ENCODE peak calls at places on chromosomes 13 and 19, in seven cellular contexts. One of them, this sample, is unnamed.

GRCh38 chr13:81760316-81760715 is 1419.4 kb upstream of the SPRY2 start:
- DNase-seq in foreskin fibroblast: no peak
- DNase-seq in AG09309: no peak
- DNase-seq in tibial artery: no peak
- DNase-seq in astrocyte of the spinal cord: no peak
- DNase-seq in adrenal gland: no peak
- DNase-seq in cardiac muscle cell: no peak
- DNase-seq in this sample: no peak

GRCh38 chr13:106063591-106064308 is 471.7 kb downstream of the EFNB2 start:
- DNase-seq in astrocyte of the spinal cord: peak
- DNase-seq in foreskin fibroblast: peak
- DNase-seq in AG09309: peak
- DNase-seq in tibial artery: no peak
- DNase-seq in cardiac muscle cell: peak
- DNase-seq in adrenal gland: no peak
- DNase-seq in this sample: no peak

GRCh38 chr19:11964858-11965645 is at the start of gene ZNF763:
- DNase-seq in foreskin fibroblast: peak
- DNase-seq in tibial artery: peak
- DNase-seq in adrenal gland: peak
- DNase-seq in cardiac muscle cell: peak
- DNase-seq in astrocyte of the spinal cord: peak
- DNase-seq in AG09309: no peak
- DNase-seq in this sample: no peak

GRCh38 chr19:58387338-58388174 is 487 bp downstream of the RPS5 start:
- DNase-seq in astrocyte of the spinal cord: no peak
- DNase-seq in adrenal gland: no peak
- DNase-seq in foreskin fibroblast: no peak
- DNase-seq in AG09309: no peak
- DNase-seq in cardiac muscle cell: no peak
- DNase-seq in tibial artery: no peak
- DNase-seq in this sample: no peak

GRCh38 chr19:48196933-48197665 is 26.6 kb downstream of the ZSWIM9 start:
- DNase-seq in cardiac muscle cell: peak
- DNase-seq in AG09309: no peak
- DNase-seq in tibial artery: no peak
- DNase-seq in astrocyte of the spinal cord: no peak
- DNase-seq in adrenal gland: no peak
- DNase-seq in foreskin fibroblast: no peak
- DNase-seq in this sample: no peak

GRCh38 chr13:71880753-71881541 is 13.9 kb upstream of the DACH1 start:
- DNase-seq in foreskin fibroblast: no peak
- DNase-seq in tibial artery: no peak
- DNase-seq in cardiac muscle cell: peak
- DNase-seq in adrenal gland: no peak
- DNase-seq in AG09309: no peak
- DNase-seq in astrocyte of the spinal cord: peak
- DNase-seq in this sample: no peak

GRCh38 chr13:99313473-99313872 is 6.3 kb upstream of the GPR183 start:
- DNase-seq in cardiac muscle cell: peak
- DNase-seq in tibial artery: no peak
- DNase-seq in adrenal gland: no peak
- DNase-seq in astrocyte of the spinal cord: no peak
- DNase-seq in AG09309: no peak
- DNase-seq in foreskin fibroblast: no peak
- DNase-seq in this sample: no peak

GRCh38 chr13:60139272-60139671 is 24.5 kb downstream of the DIAPH3 start:
- DNase-seq in tibial artery: no peak
- DNase-seq in foreskin fibroblast: peak
- DNase-seq in astrocyte of the spinal cord: peak
- DNase-seq in AG09309: no peak
- DNase-seq in adrenal gland: no peak
- DNase-seq in cardiac muscle cell: no peak
- DNase-seq in this sample: no peak

GRCh38 chr19:57088125-57088524 is 31.7 kb upstream of the USP29 start:
- DNase-seq in adrenal gland: no peak
- DNase-seq in foreskin fibroblast: no peak
- DNase-seq in cardiac muscle cell: no peak
- DNase-seq in tibial artery: no peak
- DNase-seq in AG09309: no peak
- DNase-seq in astrocyte of the spinal cord: no peak
- DNase-seq in this sample: no peak

GRCh38 chr13:49635599-49636433 is 7.5 kb downstream of the ARL11 start:
- DNase-seq in cardiac muscle cell: peak
- DNase-seq in tibial artery: no peak
- DNase-seq in astrocyte of the spinal cord: peak
- DNase-seq in foreskin fibroblast: no peak
- DNase-seq in AG09309: no peak
- DNase-seq in adrenal gland: no peak
- DNase-seq in this sample: no peak

GRCh38 chr13:48123827-48124226 is 28.9 kb upstream of the MED4 start:
- DNase-seq in astrocyte of the spinal cord: no peak
- DNase-seq in foreskin fibroblast: no peak
- DNase-seq in AG09309: no peak
- DNase-seq in cardiac muscle cell: no peak
- DNase-seq in adrenal gland: no peak
- DNase-seq in tibial artery: no peak
- DNase-seq in this sample: no peak

GRCh38 chr13:30976041-30976440 is 43.6 kb downstream of the TEX26 start:
- DNase-seq in astrocyte of the spinal cord: peak
- DNase-seq in AG09309: no peak
- DNase-seq in tibial artery: no peak
- DNase-seq in foreskin fibroblast: no peak
- DNase-seq in cardiac muscle cell: no peak
- DNase-seq in adrenal gland: no peak
- DNase-seq in this sample: no peak

GRCh38 chr13:114067381-114067885 is 65.0 kb downstream of the RASA3 start:
- DNase-seq in adrenal gland: no peak
- DNase-seq in cardiac muscle cell: peak
- DNase-seq in foreskin fibroblast: peak
- DNase-seq in tibial artery: no peak
- DNase-seq in astrocyte of the spinal cord: peak
- DNase-seq in AG09309: no peak
- DNase-seq in this sample: no peak

GRCh38 chr13:66689037-66689619 is 541.0 kb downstream of the PCDH9 start:
- DNase-seq in adrenal gland: no peak
- DNase-seq in tibial artery: no peak
- DNase-seq in astrocyte of the spinal cord: peak
- DNase-seq in cardiac muscle cell: peak
- DNase-seq in AG09309: no peak
- DNase-seq in foreskin fibroblast: no peak
- DNase-seq in this sample: no peak

GRCh38 chr19:18062043-18062442 is 24.7 kb downstream of the IL12RB1 start:
- DNase-seq in astrocyte of the spinal cord: no peak
- DNase-seq in tibial artery: no peak
- DNase-seq in adrenal gland: no peak
- DNase-seq in foreskin fibroblast: no peak
- DNase-seq in cardiac muscle cell: no peak
- DNase-seq in AG09309: no peak
- DNase-seq in this sample: no peak

GRCh38 chr13:79810671-79811070 is 329.7 kb downstream of the NDFIP2 start:
- DNase-seq in AG09309: peak
- DNase-seq in adrenal gland: no peak
- DNase-seq in foreskin fibroblast: peak
- DNase-seq in tibial artery: no peak
- DNase-seq in astrocyte of the spinal cord: peak
- DNase-seq in cardiac muscle cell: peak
- DNase-seq in this sample: peak

GRCh38 chr19:13401388-13401787 is 104.9 kb downstream of the CACNA1A start:
- DNase-seq in tibial artery: no peak
- DNase-seq in adrenal gland: no peak
- DNase-seq in astrocyte of the spinal cord: peak
- DNase-seq in foreskin fibroblast: peak
- DNase-seq in AG09309: no peak
- DNase-seq in cardiac muscle cell: peak
- DNase-seq in this sample: no peak

GRCh38 chr19:47020132-47020805 is 632 bp downstream of the NPAS1 start:
- DNase-seq in tibial artery: no peak
- DNase-seq in foreskin fibroblast: no peak
- DNase-seq in astrocyte of the spinal cord: no peak
- DNase-seq in cardiac muscle cell: no peak
- DNase-seq in adrenal gland: no peak
- DNase-seq in AG09309: no peak
- DNase-seq in this sample: no peak

GRCh38 chr13:106532111-106532929 is 3.1 kb downstream of the EFNB2 start:
- DNase-seq in cardiac muscle cell: peak
- DNase-seq in astrocyte of the spinal cord: peak
- DNase-seq in AG09309: no peak
- DNase-seq in foreskin fibroblast: no peak
- DNase-seq in tibial artery: no peak
- DNase-seq in adrenal gland: peak
- DNase-seq in this sample: no peak

GRCh38 chr19:2811735-2812413 is 7.8 kb upstream of the ZNF554 start:
- DNase-seq in adrenal gland: no peak
- DNase-seq in tibial artery: no peak
- DNase-seq in cardiac muscle cell: no peak
- DNase-seq in foreskin fibroblast: no peak
- DNase-seq in astrocyte of the spinal cord: no peak
- DNase-seq in AG09309: no peak
- DNase-seq in this sample: no peak

GRCh38 chr19:10461047-10461949 is 41.0 kb downstream of the PDE4A start:
- DNase-seq in AG09309: no peak
- DNase-seq in adrenal gland: peak
- DNase-seq in astrocyte of the spinal cord: peak
- DNase-seq in cardiac muscle cell: peak
- DNase-seq in foreskin fibroblast: peak
- DNase-seq in tibial artery: peak
- DNase-seq in this sample: peak
- H3K4me3 ChIP-seq in AG09309: no peak
- H3K4me3 ChIP-seq in adrenal gland: no peak
- H3K4me3 ChIP-seq in astrocyte of the spinal cord: peak
- H3K4me3 ChIP-seq in cardiac muscle cell: peak
- H3K4me3 ChIP-seq in foreskin fibroblast: peak
- H3K4me3 ChIP-seq in tibial artery: peak
- H3K4me3 ChIP-seq in this sample: peak

GRCh38 chr13:89567025-89567424 is 1780.5 kb upstream of the MIR17HG start:
- DNase-seq in AG09309: no peak
- DNase-seq in foreskin fibroblast: no peak
- DNase-seq in adrenal gland: no peak
- DNase-seq in tibial artery: no peak
- DNase-seq in cardiac muscle cell: no peak
- DNase-seq in astrocyte of the spinal cord: no peak
- DNase-seq in this sample: no peak

GRCh38 chr13:89565711-89566110 is 1781.8 kb upstream of the MIR17HG start:
- DNase-seq in foreskin fibroblast: no peak
- DNase-seq in adrenal gland: no peak
- DNase-seq in cardiac muscle cell: no peak
- DNase-seq in AG09309: no peak
- DNase-seq in tibial artery: no peak
- DNase-seq in astrocyte of the spinal cord: no peak
- DNase-seq in this sample: peak

GRCh38 chr13:89571676-89572075 is 1775.8 kb upstream of the MIR17HG start:
- DNase-seq in foreskin fibroblast: no peak
- DNase-seq in astrocyte of the spinal cord: no peak
- DNase-seq in tibial artery: no peak
- DNase-seq in AG09309: no peak
- DNase-seq in cardiac muscle cell: no peak
- DNase-seq in adrenal gland: no peak
- DNase-seq in this sample: no peak

GRCh38 chr13:89568746-89569145 is 1778.7 kb upstream of the MIR17HG start:
- DNase-seq in adrenal gland: no peak
- DNase-seq in astrocyte of the spinal cord: no peak
- DNase-seq in AG09309: no peak
- DNase-seq in foreskin fibroblast: no peak
- DNase-seq in cardiac muscle cell: no peak
- DNase-seq in tibial artery: no peak
- DNase-seq in this sample: no peak

GRCh38 chr13:89568276-89568675 is 1779.2 kb upstream of the MIR17HG start:
- DNase-seq in foreskin fibroblast: no peak
- DNase-seq in AG09309: no peak
- DNase-seq in astrocyte of the spinal cord: peak
- DNase-seq in adrenal gland: no peak
- DNase-seq in cardiac muscle cell: no peak
- DNase-seq in tibial artery: no peak
- DNase-seq in this sample: no peak
- TF ChIP-seq CTCF in foreskin fibroblast: no peak
- TF ChIP-seq CTCF in AG09309: no peak
- TF ChIP-seq CTCF in astrocyte of the spinal cord: no peak
- TF ChIP-seq CTCF in adrenal gland: no peak
- TF ChIP-seq CTCF in cardiac muscle cell: no peak
- TF ChIP-seq CTCF in tibial artery: no peak
- TF ChIP-seq CTCF in this sample: no peak

GRCh38 chr19:38280030-38280921 is 15.9 kb downstream of the SPINT2 start:
- DNase-seq in AG09309: no peak
- DNase-seq in cardiac muscle cell: no peak
- DNase-seq in foreskin fibroblast: no peak
- DNase-seq in adrenal gland: no peak
- DNase-seq in tibial artery: no peak
- DNase-seq in astrocyte of the spinal cord: no peak
- DNase-seq in this sample: no peak

GRCh38 chr19:38276942-38277517 is 12.7 kb downstream of the SPINT2 start:
- DNase-seq in tibial artery: no peak
- DNase-seq in cardiac muscle cell: no peak
- DNase-seq in foreskin fibroblast: no peak
- DNase-seq in astrocyte of the spinal cord: no peak
- DNase-seq in AG09309: no peak
- DNase-seq in adrenal gland: no peak
- DNase-seq in this sample: no peak

GRCh38 chr19:38278751-38279150 is 14.4 kb downstream of the SPINT2 start:
- DNase-seq in adrenal gland: no peak
- DNase-seq in foreskin fibroblast: no peak
- DNase-seq in astrocyte of the spinal cord: no peak
- DNase-seq in tibial artery: no peak
- DNase-seq in cardiac muscle cell: no peak
- DNase-seq in AG09309: no peak
- DNase-seq in this sample: no peak

GRCh38 chr19:38277549-38277948 is 13.2 kb downstream of the SPINT2 start:
- DNase-seq in adrenal gland: no peak
- DNase-seq in AG09309: no peak
- DNase-seq in astrocyte of the spinal cord: no peak
- DNase-seq in cardiac muscle cell: peak
- DNase-seq in tibial artery: no peak
- DNase-seq in foreskin fibroblast: no peak
- DNase-seq in this sample: no peak

GRCh38 chr19:38277969-38278680 is 13.8 kb downstream of the SPINT2 start:
- DNase-seq in AG09309: no peak
- DNase-seq in foreskin fibroblast: peak
- DNase-seq in astrocyte of the spinal cord: no peak
- DNase-seq in adrenal gland: peak
- DNase-seq in tibial artery: no peak
- DNase-seq in cardiac muscle cell: peak
- DNase-seq in this sample: no peak
- H3K4me3 ChIP-seq in AG09309: no peak
- H3K4me3 ChIP-seq in foreskin fibroblast: no peak
- H3K4me3 ChIP-seq in astrocyte of the spinal cord: no peak
- H3K4me3 ChIP-seq in adrenal gland: no peak
- H3K4me3 ChIP-seq in tibial artery: peak
- H3K4me3 ChIP-seq in cardiac muscle cell: no peak
- H3K4me3 ChIP-seq in this sample: no peak

DNA sequence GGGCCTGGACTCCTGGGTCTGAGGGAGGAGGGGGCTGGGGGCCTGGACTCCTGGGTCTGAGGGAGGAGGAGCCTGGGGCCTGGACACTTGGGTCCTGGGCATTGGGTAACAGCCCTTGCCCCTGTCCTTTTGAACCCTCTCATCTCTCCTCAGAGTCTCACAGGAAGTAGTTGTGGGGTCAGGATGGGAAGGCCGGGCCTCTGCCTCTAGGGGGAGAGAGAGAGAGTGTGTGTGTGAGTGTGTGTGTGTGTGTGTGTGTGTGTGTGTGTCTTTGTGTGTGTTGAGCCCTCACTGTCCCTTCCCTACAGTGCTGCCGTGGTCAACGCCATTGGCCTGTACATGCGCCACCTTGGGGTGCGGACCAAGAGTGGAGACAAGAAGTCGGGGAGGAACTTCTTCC is 10.9 kb downstream of the ARHGEF1 start:
- DNase-seq in cardiac muscle cell: peak
- DNase-seq in AG09309: no peak
- DNase-seq in tibial artery: no peak
- DNase-seq in foreskin fibroblast: no peak
- DNase-seq in adrenal gland: no peak
- DNase-seq in astrocyte of the spinal cord: no peak
- DNase-seq in this sample: no peak
- TF ChIP-seq CTCF in cardiac muscle cell: peak
- TF ChIP-seq CTCF in AG09309: peak
- TF ChIP-seq CTCF in tibial artery: no peak
- TF ChIP-seq CTCF in foreskin fibroblast: peak
- TF ChIP-seq CTCF in adrenal gland: no peak
- TF ChIP-seq CTCF in astrocyte of the spinal cord: peak
- TF ChIP-seq CTCF in this sample: peak

This sample was measured in astrocyte of the cerebellum.